ENCODE peak calls at places on chromosomes 3 and 15, in seven cellular contexts. H is right cardiac atrium; O is SJSA1; F is bronchial epithelial cell; J is naive thymus-derived CD8-positive, alpha-beta T cell; K is IMR-90; E is GF-D8. Z is an unnamed sample.

GRCh38 chr3:119323401-119324107 is 29.4 kb downstream of the ARHGAP31 start:
- DNase-seq in H (peak; percentile 54), O (no peak), F (peak; percentile 18), J (peak; percentile 76), K (no peak), E (no peak), Z (no peak)

GRCh38 chr3:177295116-177295515 is 97.8 kb upstream of the TBL1XR1 start:
- DNase-seq in H (no peak), O (no peak), F (peak; percentile 96), J (no peak), K (no peak), E (no peak), Z (no peak)

GRCh38 chr3:63029326-63029725 is 154.1 kb upstream of the CADPS start:
- DNase-seq in H (no peak), O (no peak), F (peak; percentile 7), J (no peak), K (no peak), E (no peak), Z (no peak)

GRCh38 chr15:60044636-60045273 is 40.6 kb downstream of the FOXB1 start:
- DNase-seq in H (no peak), O (no peak), F (no peak), J (peak; percentile 51), K (no peak), E (no peak), Z (no peak)

GRCh38 chr15:41996921-41997592 is 23.8 kb downstream of the PLA2G4E start:
- DNase-seq in H (no peak), O (no peak), F (no peak), J (no peak), K (no peak), E (no peak), Z (no peak)

GRCh38 chr3:64351713-64352595 is 126.7 kb upstream of the PRICKLE2 start:
- DNase-seq in H (no peak), O (peak; percentile 72), F (peak; percentile 88), J (no peak), K (peak; percentile 54), E (no peak), Z (no peak)

GRCh38 chr15:98803228-98804056 is 155.1 kb downstream of the IGF1R start:
- DNase-seq in H (no peak), O (no peak), F (peak; percentile 90), J (no peak), K (peak; percentile 78), E (no peak), Z (no peak)

GRCh38 chr15:36050899-36051298 is 504.9 kb upstream of the DPH6 start:
- DNase-seq in H (no peak), O (no peak), F (no peak), J (no peak), K (no peak), E (no peak), Z (no peak)

GRCh38 chr15:77988386-77989301 is 88.9 kb downstream of the TBC1D2B start:
- DNase-seq in H (peak; percentile 52), O (no peak), F (no peak), J (no peak), K (no peak), E (no peak), Z (no peak)